ENCODE peak calls at places on chromosome 18, in five cellular contexts. One of them, this sample, is unnamed.

GRCh38 chr18:42114310-42114943 is 159.4 kb downstream of the PIK3C3 start:
- DNase-seq in AML-193: peak
- DNase-seq in cerebellar cortex: peak
- DNase-seq in GM12878: peak
- DNase-seq in EL: peak
- DNase-seq in this sample: peak

GRCh38 chr18:9796933-9797549 is 88.7 kb upstream of the TXNDC2 start:
- DNase-seq in GM12878: no peak
- DNase-seq in EL: no peak
- DNase-seq in AML-193: no peak
- DNase-seq in cerebellar cortex: peak
- DNase-seq in this sample: peak

GRCh38 chr18:54983041-54983686 is 23.9 kb upstream of the CCDC68 start:
- DNase-seq in EL: peak
- DNase-seq in GM12878: no peak
- DNase-seq in cerebellar cortex: peak
- DNase-seq in AML-193: peak
- DNase-seq in this sample: peak

GRCh38 chr18:8045890-8046289 is 478.8 kb downstream of the PTPRM start:
- DNase-seq in GM12878: no peak
- DNase-seq in AML-193: no peak
- DNase-seq in cerebellar cortex: no peak
- DNase-seq in EL: no peak
- DNase-seq in this sample: no peak

GRCh38 chr18:1665064-1665463 is 760.4 kb downstream of the ADCYAP1 start:
- DNase-seq in GM12878: no peak
- DNase-seq in cerebellar cortex: no peak
- DNase-seq in EL: no peak
- DNase-seq in AML-193: no peak
- DNase-seq in this sample: no peak

GRCh38 chr18:70363861-70364260 is 75.0 kb downstream of the SOCS6 start:
- DNase-seq in AML-193: no peak
- DNase-seq in cerebellar cortex: no peak
- DNase-seq in GM12878: no peak
- DNase-seq in EL: peak
- DNase-seq in this sample: no peak

GRCh38 chr18:78991446-78991845 is 11.8 kb downstream of the SALL3 start:
- DNase-seq in AML-193: no peak
- DNase-seq in cerebellar cortex: no peak
- DNase-seq in EL: no peak
- DNase-seq in GM12878: no peak
- DNase-seq in this sample: no peak

GRCh38 chr18:8610442-8610801 is 1.2 kb downstream of the RAB12 start:
- DNase-seq in AML-193: no peak
- DNase-seq in cerebellar cortex: no peak
- DNase-seq in GM12878: no peak
- DNase-seq in EL: peak
- DNase-seq in this sample: no peak

GRCh38 chr18:22625406-22625805 is 207.7 kb upstream of the CTAGE1 start:
- DNase-seq in cerebellar cortex: no peak
- DNase-seq in AML-193: no peak
- DNase-seq in GM12878: no peak
- DNase-seq in EL: no peak
- DNase-seq in this sample: no peak

GRCh38 chr18:48068916-48069445 is 138.5 kb upstream of the SMAD2 start:
- DNase-seq in GM12878: no peak
- DNase-seq in cerebellar cortex: no peak
- DNase-seq in EL: no peak
- DNase-seq in AML-193: no peak
- DNase-seq in this sample: no peak

GRCh38 chr18:59249186-59249774 is 24.0 kb downstream of the RAX start:
- DNase-seq in cerebellar cortex: peak
- DNase-seq in GM12878: no peak
- DNase-seq in EL: peak
- DNase-seq in AML-193: no peak
- DNase-seq in this sample: peak

GRCh38 chr18:50190236-50190635 is 4.7 kb downstream of the MYO5B start:
- DNase-seq in cerebellar cortex: no peak
- DNase-seq in EL: no peak
- DNase-seq in GM12878: no peak
- DNase-seq in AML-193: no peak
- DNase-seq in this sample: no peak

GRCh38 chr18:46917808-46918600 is 602 bp downstream of the KATNAL2 start:
- DNase-seq in AML-193: peak
- DNase-seq in cerebellar cortex: peak
- DNase-seq in GM12878: no peak
- DNase-seq in EL: peak
- DNase-seq in this sample: peak

GRCh38 chr18:3238742-3239141 is 8.9 kb upstream of the MYL12A start:
- DNase-seq in cerebellar cortex: no peak
- DNase-seq in AML-193: no peak
- DNase-seq in EL: no peak
- DNase-seq in GM12878: no peak
- DNase-seq in this sample: no peak

GRCh38 chr18:30920757-30921156 is 121.8 kb downstream of the DSC3 start:
- DNase-seq in AML-193: no peak
- DNase-seq in GM12878: no peak
- DNase-seq in cerebellar cortex: no peak
- DNase-seq in EL: no peak
- DNase-seq in this sample: no peak

GRCh38 chr18:26421503-26421902 is 126.8 kb downstream of the KCTD1 start:
- DNase-seq in GM12878: no peak
- DNase-seq in AML-193: no peak
- DNase-seq in cerebellar cortex: no peak
- DNase-seq in EL: no peak
- DNase-seq in this sample: no peak

GRCh38 chr18:55422456-55423185 is 165.4 kb downstream of the TCF4 start:
- DNase-seq in AML-193: no peak
- DNase-seq in GM12878: no peak
- DNase-seq in EL: peak
- DNase-seq in cerebellar cortex: peak
- DNase-seq in this sample: peak

GRCh38 chr18:11808001-11808855 is 43.0 kb upstream of the CHMP1B start:
- DNase-seq in EL: peak
- DNase-seq in cerebellar cortex: no peak
- DNase-seq in AML-193: no peak
- DNase-seq in GM12878: no peak
- DNase-seq in this sample: no peak

GRCh38 chr18:21958707-21959457 is 210.5 kb upstream of the GATA6 start:
- DNase-seq in GM12878: no peak
- DNase-seq in cerebellar cortex: peak
- DNase-seq in EL: no peak
- DNase-seq in AML-193: no peak
- DNase-seq in this sample: no peak

GRCh38 chr18:46335551-46336059 is 231.4 kb downstream of the HAUS1 start:
- DNase-seq in AML-193: no peak
- DNase-seq in cerebellar cortex: peak
- DNase-seq in GM12878: no peak
- DNase-seq in EL: no peak
- DNase-seq in this sample: no peak

GRCh38 chr18:36580266-36580665 is 248.5 kb downstream of the TPGS2 start:
- DNase-seq in GM12878: no peak
- DNase-seq in cerebellar cortex: no peak
- DNase-seq in EL: peak
- DNase-seq in AML-193: no peak
- DNase-seq in this sample: peak

GRCh38 chr18:54388203-54389142 is 30.8 kb downstream of the C18orf54 start:
- DNase-seq in GM12878: peak
- DNase-seq in EL: peak
- DNase-seq in cerebellar cortex: peak
- DNase-seq in AML-193: peak
- DNase-seq in this sample: no peak

GRCh38 chr18:77032121-77032758 is 100.3 kb downstream of the MBP start:
- DNase-seq in AML-193: no peak
- DNase-seq in EL: no peak
- DNase-seq in cerebellar cortex: no peak
- DNase-seq in GM12878: no peak
- DNase-seq in this sample: no peak

GRCh38 chr18:10771053-10771709 is 245.4 kb downstream of the NAPG start:
- DNase-seq in cerebellar cortex: no peak
- DNase-seq in EL: peak
- DNase-seq in AML-193: no peak
- DNase-seq in GM12878: peak
- DNase-seq in this sample: no peak

GRCh38 chr18:49055787-49056186 is 105.0 kb upstream of the SMAD7 start:
- DNase-seq in GM12878: peak
- DNase-seq in EL: peak
- DNase-seq in cerebellar cortex: no peak
- DNase-seq in AML-193: peak
- DNase-seq in this sample: peak

GRCh38 chr18:27838230-27838629 is 338.7 kb downstream of the CDH2 start:
- DNase-seq in cerebellar cortex: no peak
- DNase-seq in AML-193: no peak
- DNase-seq in EL: peak
- DNase-seq in GM12878: no peak
- DNase-seq in this sample: no peak

GRCh38 chr18:12944724-12945123 is 3.1 kb upstream of the SEH1L start:
- DNase-seq in cerebellar cortex: no peak
- DNase-seq in EL: peak
- DNase-seq in AML-193: no peak
- DNase-seq in GM12878: no peak
- DNase-seq in this sample: peak

GRCh38 chr18:27171993-27172392 is 13.1 kb downstream of the CHST9 start:
- DNase-seq in AML-193: no peak
- DNase-seq in EL: no peak
- DNase-seq in GM12878: no peak
- DNase-seq in cerebellar cortex: no peak
- DNase-seq in this sample: no peak

GRCh38 chr18:57121542-57122112 is 25.3 kb upstream of the BOD1L2 start:
- DNase-seq in AML-193: no peak
- DNase-seq in GM12878: no peak
- DNase-seq in EL: no peak
- DNase-seq in cerebellar cortex: no peak
- DNase-seq in this sample: no peak

GRCh38 chr18:48996901-48997463 is 46.2 kb upstream of the SMAD7 start:
- DNase-seq in EL: peak
- DNase-seq in AML-193: no peak
- DNase-seq in cerebellar cortex: peak
- DNase-seq in GM12878: no peak
- DNase-seq in this sample: no peak

GRCh38 chr18:37649416-37649815 is 83.8 kb upstream of the CELF4 start:
- DNase-seq in GM12878: no peak
- DNase-seq in AML-193: no peak
- DNase-seq in EL: no peak
- DNase-seq in cerebellar cortex: no peak
- DNase-seq in this sample: no peak

GRCh38 chr18:32021756-32022564 is 3.3 kb downstream of the RNF125 start:
- DNase-seq in AML-193: no peak
- DNase-seq in cerebellar cortex: no peak
- DNase-seq in EL: no peak
- DNase-seq in GM12878: no peak
- DNase-seq in this sample: peak